ENCODE peak calls at places on chromosomes 1 and 21, in four cellular contexts. One of them, this sample, is unnamed.

GRCh38 chr1:89540406-89540970 is 15.9 kb downstream of the LRRC8B start:
- DNase-seq in AG04450: no peak
- DNase-seq in mammary epithelial cell: no peak
- DNase-seq in HL-60: no peak
- DNase-seq in this sample: no peak

GRCh38 chr1:18446751-18447150 is 34.0 kb upstream of the KLHDC7A start:
- DNase-seq in AG04450: no peak
- DNase-seq in mammary epithelial cell: no peak
- DNase-seq in HL-60: no peak
- DNase-seq in this sample: no peak

GRCh38 chr1:84300991-84301758 is at the start of gene SAMD13:
- DNase-seq in AG04450: peak
- DNase-seq in mammary epithelial cell: peak
- DNase-seq in HL-60: peak
- DNase-seq in this sample: no peak

GRCh38 chr1:186155594-186155993 is 219.5 kb downstream of the TPR start:
- DNase-seq in AG04450: peak
- DNase-seq in mammary epithelial cell: peak
- DNase-seq in HL-60: no peak
- DNase-seq in this sample: no peak

GRCh38 chr1:209937996-209938959 is at the start of gene SYT14:
- DNase-seq in AG04450: no peak
- DNase-seq in mammary epithelial cell: peak
- DNase-seq in HL-60: no peak
- DNase-seq in this sample: no peak

GRCh38 chr21:39669976-39670671 is 57.4 kb downstream of the B3GALT5 start:
- DNase-seq in AG04450: no peak
- DNase-seq in mammary epithelial cell: no peak
- DNase-seq in HL-60: no peak
- DNase-seq in this sample: no peak

GRCh38 chr1:84668185-84668584 is 22.1 kb downstream of the SSX2IP start:
- DNase-seq in AG04450: no peak
- DNase-seq in mammary epithelial cell: no peak
- DNase-seq in HL-60: no peak
- DNase-seq in this sample: no peak

GRCh38 chr1:185567006-185567405 is 167.2 kb upstream of the HMCN1 start:
- DNase-seq in AG04450: no peak
- DNase-seq in mammary epithelial cell: peak
- DNase-seq in HL-60: no peak
- DNase-seq in this sample: no peak

GRCh38 chr1:229434005-229434640 is at the start of gene ACTA1:
- DNase-seq in AG04450: no peak
- DNase-seq in mammary epithelial cell: no peak
- DNase-seq in HL-60: no peak
- DNase-seq in this sample: no peak

GRCh38 chr1:239943761-239944160 is 147.9 kb upstream of the FMN2 start:
- DNase-seq in AG04450: no peak
- DNase-seq in mammary epithelial cell: no peak
- DNase-seq in HL-60: no peak
- DNase-seq in this sample: no peak

GRCh38 chr1:28928306-28928987 is 14.1 kb downstream of the EPB41 start:
- DNase-seq in AG04450: no peak
- DNase-seq in mammary epithelial cell: no peak
- DNase-seq in HL-60: no peak
- DNase-seq in this sample: no peak

GRCh38 chr1:240663160-240663879 is 51.4 kb upstream of the GREM2 start:
- DNase-seq in AG04450: peak
- DNase-seq in mammary epithelial cell: no peak
- DNase-seq in HL-60: no peak
- DNase-seq in this sample: no peak

GRCh38 chr21:26041441-26042180 is 129.0 kb downstream of the APP start:
- DNase-seq in AG04450: no peak
- DNase-seq in mammary epithelial cell: peak
- DNase-seq in HL-60: no peak
- DNase-seq in this sample: no peak

GRCh38 chr21:42848932-42849758 is 30.2 kb downstream of the WDR4 start:
- DNase-seq in AG04450: no peak
- DNase-seq in mammary epithelial cell: no peak
- DNase-seq in HL-60: no peak
- DNase-seq in this sample: no peak

GRCh38 chr1:238546118-238546517 is 655.4 kb upstream of the ZP4 start:
- DNase-seq in AG04450: no peak
- DNase-seq in mammary epithelial cell: no peak
- DNase-seq in HL-60: no peak
- DNase-seq in this sample: no peak

GRCh38 chr21:41168391-41169257 is 664 bp downstream of the BACE2 start:
- DNase-seq in AG04450: no peak
- DNase-seq in mammary epithelial cell: peak
- DNase-seq in HL-60: no peak
- DNase-seq in this sample: no peak

GRCh38 chr1:164622057-164622840 is 63.3 kb downstream of the PBX1 start:
- DNase-seq in AG04450: no peak
- DNase-seq in mammary epithelial cell: no peak
- DNase-seq in HL-60: no peak
- DNase-seq in this sample: no peak

GRCh38 chr1:94922756-94923465 is 4.0 kb downstream of the CNN3 start:
- DNase-seq in AG04450: no peak
- DNase-seq in mammary epithelial cell: no peak
- DNase-seq in HL-60: no peak
- DNase-seq in this sample: no peak

GRCh38 chr1:155989242-155989991 is 11.1 kb upstream of the ARHGEF2 start:
- DNase-seq in AG04450: no peak
- DNase-seq in mammary epithelial cell: peak
- DNase-seq in HL-60: no peak
- DNase-seq in this sample: no peak

GRCh38 chr21:36419996-36420395 is 34.8 kb downstream of the CHAF1B start:
- DNase-seq in AG04450: peak
- DNase-seq in mammary epithelial cell: peak
- DNase-seq in HL-60: peak
- DNase-seq in this sample: peak

GRCh38 chr1:243730499-243731150 is 119.4 kb downstream of the AKT3 start:
- DNase-seq in AG04450: no peak
- DNase-seq in mammary epithelial cell: peak
- DNase-seq in HL-60: no peak
- DNase-seq in this sample: no peak

GRCh38 chr1:226135709-226136108 is 50.8 kb downstream of the ACBD3 start:
- DNase-seq in AG04450: no peak
- DNase-seq in mammary epithelial cell: no peak
- DNase-seq in HL-60: no peak
- DNase-seq in this sample: no peak

GRCh38 chr1:47191940-47192457 is 2.2 kb upstream of the PDZK1IP1 start:
- DNase-seq in AG04450: no peak
- DNase-seq in mammary epithelial cell: no peak
- DNase-seq in HL-60: no peak
- DNase-seq in this sample: no peak

GRCh38 chr1:110605901-110606783 is at the start of gene KCNA2:
- DNase-seq in AG04450: no peak
- DNase-seq in mammary epithelial cell: no peak
- DNase-seq in HL-60: no peak
- DNase-seq in this sample: no peak

GRCh38 chr21:45112371-45112770 is 38.0 kb downstream of the ADARB1 start:
- DNase-seq in AG04450: no peak
- DNase-seq in mammary epithelial cell: no peak
- DNase-seq in HL-60: no peak
- DNase-seq in this sample: no peak

GRCh38 chr1:248670003-248670402 is 14.7 kb upstream of the OR2T27 start:
- DNase-seq in AG04450: no peak
- DNase-seq in mammary epithelial cell: peak
- DNase-seq in HL-60: no peak
- DNase-seq in this sample: no peak

GRCh38 chr21:10521091-10521598 is at the start of gene TPTE:
- DNase-seq in AG04450: no peak
- DNase-seq in mammary epithelial cell: no peak
- DNase-seq in HL-60: no peak
- DNase-seq in this sample: no peak

GRCh38 chr1:18635070-18635577 is 4.5 kb downstream of the PAX7 start:
- DNase-seq in AG04450: no peak
- DNase-seq in mammary epithelial cell: no peak
- DNase-seq in HL-60: no peak
- DNase-seq in this sample: no peak

GRCh38 chr21:30443226-30443625 is 3.2 kb downstream of the KRTAP15-1 start:
- DNase-seq in AG04450: no peak
- DNase-seq in mammary epithelial cell: no peak
- DNase-seq in HL-60: no peak
- DNase-seq in this sample: no peak

GRCh38 chr1:210366767-210367166 is 38.1 kb downstream of the HHAT start:
- DNase-seq in AG04450: no peak
- DNase-seq in mammary epithelial cell: peak
- DNase-seq in HL-60: no peak
- DNase-seq in this sample: no peak

GRCh38 chr1:109201123-109201703 is 12.5 kb upstream of the SARS1 start:
- DNase-seq in AG04450: peak
- DNase-seq in mammary epithelial cell: peak
- DNase-seq in HL-60: no peak
- DNase-seq in this sample: no peak

GRCh38 chr1:178155478-178156255 is 61.8 kb downstream of the RASAL2 start:
- DNase-seq in AG04450: no peak
- DNase-seq in mammary epithelial cell: no peak
- DNase-seq in HL-60: no peak
- DNase-seq in this sample: no peak

GRCh38 chr1:17759114-17759513 is 4.0 kb downstream of the ACTL8 start:
- DNase-seq in AG04450: no peak
- DNase-seq in mammary epithelial cell: no peak
- DNase-seq in HL-60: peak
- DNase-seq in this sample: no peak

GRCh38 chr21:39537571-39537970 is 75.2 kb upstream of the B3GALT5 start:
- DNase-seq in AG04450: no peak
- DNase-seq in mammary epithelial cell: no peak
- DNase-seq in HL-60: no peak
- DNase-seq in this sample: no peak

GRCh38 chr1:103107696-103108524 is at the start of gene COL11A1:
- DNase-seq in AG04450: no peak
- DNase-seq in mammary epithelial cell: no peak
- DNase-seq in HL-60: no peak
- DNase-seq in this sample: no peak

GRCh38 chr1:147757015-147757990 is 3.1 kb downstream of the GJA5 start:
- DNase-seq in AG04450: no peak
- DNase-seq in mammary epithelial cell: peak
- DNase-seq in HL-60: no peak
- DNase-seq in this sample: no peak

GRCh38 chr1:147756336-147756735 is 4.1 kb downstream of the GJA5 start:
- DNase-seq in AG04450: no peak
- DNase-seq in mammary epithelial cell: peak
- DNase-seq in HL-60: no peak
- DNase-seq in this sample: no peak

GRCh38 chr1:147762233-147763024 is 2.0 kb upstream of the GJA5 start:
- DNase-seq in AG04450: no peak
- DNase-seq in mammary epithelial cell: no peak
- DNase-seq in HL-60: no peak
- DNase-seq in this sample: peak

GRCh38 chr1:147760481-147761260 is at the start of gene GJA5:
- DNase-seq in AG04450: no peak
- DNase-seq in mammary epithelial cell: peak
- DNase-seq in HL-60: no peak
- DNase-seq in this sample: no peak

DNA sequence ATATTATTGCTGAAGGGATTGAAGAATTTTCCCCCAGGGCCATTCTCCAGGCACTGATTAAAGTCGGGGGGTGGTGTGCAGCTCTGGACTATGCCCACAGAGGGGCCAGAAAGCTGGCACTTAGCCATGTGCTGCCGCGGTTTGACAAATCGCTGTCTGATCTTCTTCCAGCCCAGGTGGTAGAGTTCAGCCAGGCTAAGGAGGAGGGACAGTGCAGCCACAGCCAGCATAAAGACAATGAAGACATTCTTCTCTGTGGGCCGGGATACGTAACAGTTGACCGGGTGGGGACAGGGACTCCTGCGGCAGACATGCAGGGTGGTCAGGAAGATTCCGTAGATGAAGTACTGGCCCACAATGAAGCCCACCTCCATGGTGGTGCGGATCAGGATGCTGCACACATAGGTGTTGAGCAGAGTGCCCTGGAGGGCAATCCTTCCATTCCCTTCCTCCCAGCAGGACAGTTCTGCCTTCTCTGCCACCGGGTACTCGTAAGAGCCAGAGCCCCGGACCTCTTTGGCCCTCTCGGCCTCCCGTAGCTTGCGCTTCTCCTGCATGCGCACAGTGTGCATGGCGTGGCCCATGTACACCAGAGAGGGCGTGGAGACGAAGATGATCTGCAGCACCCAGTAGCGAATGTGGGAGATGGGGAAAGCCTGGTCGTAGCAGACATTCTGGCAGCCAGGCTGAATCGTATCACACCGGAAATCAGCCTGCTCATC is 1.9 kb downstream of the GJA5 start:
- DNase-seq in AG04450: no peak
- DNase-seq in mammary epithelial cell: peak
- DNase-seq in HL-60: no peak
- DNase-seq in this sample: no peak
- H3K4me3 ChIP-seq in AG04450: no peak
- H3K4me3 ChIP-seq in mammary epithelial cell: no peak
- H3K4me3 ChIP-seq in HL-60: no peak
- H3K4me3 ChIP-seq in this sample: no peak

DNA sequence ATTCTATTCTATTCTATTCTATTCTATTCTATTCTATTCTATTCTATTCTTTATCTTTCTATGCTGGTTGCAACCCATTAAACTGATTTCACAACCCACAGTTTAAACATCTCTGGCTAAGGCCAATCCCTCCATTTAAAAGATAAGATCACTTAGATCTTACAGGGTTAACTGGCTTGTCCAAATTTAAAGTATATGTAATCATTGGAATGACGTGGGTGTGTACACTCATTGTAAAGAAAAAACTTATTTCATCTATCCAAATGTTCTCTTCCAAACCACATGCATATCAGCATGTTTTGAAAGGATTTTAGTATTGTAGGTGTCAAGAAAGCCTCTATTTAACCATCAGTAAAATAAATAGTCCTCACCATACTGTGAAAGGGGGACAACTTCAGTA is 299.6 kb upstream of the RUNX1 start:
- DNase-seq in AG04450: no peak
- DNase-seq in mammary epithelial cell: peak
- DNase-seq in HL-60: no peak
- DNase-seq in this sample: no peak
- TF ChIP-seq CTCF in AG04450: no peak
- TF ChIP-seq CTCF in mammary epithelial cell: no peak
- TF ChIP-seq CTCF in HL-60: no peak
- TF ChIP-seq CTCF in this sample: no peak

GRCh38 chr1:3688356-3688755 is 36.0 kb downstream of the TP73 start:
- DNase-seq in AG04450: no peak
- DNase-seq in mammary epithelial cell: no peak
- DNase-seq in HL-60: no peak
- DNase-seq in this sample: no peak
- H3K4me3 ChIP-seq in AG04450: no peak
- H3K4me3 ChIP-seq in mammary epithelial cell: no peak
- H3K4me3 ChIP-seq in HL-60: no peak
- H3K4me3 ChIP-seq in this sample: no peak

GRCh38 chr1:31458287-31458896 is 45.4 kb downstream of the SERINC2 start:
- DNase-seq in AG04450: no peak
- DNase-seq in mammary epithelial cell: no peak
- DNase-seq in HL-60: no peak
- DNase-seq in this sample: no peak

GRCh38 chr1:31460027-31460426 is 47.0 kb downstream of the SERINC2 start:
- DNase-seq in AG04450: no peak
- DNase-seq in mammary epithelial cell: no peak
- DNase-seq in HL-60: no peak
- DNase-seq in this sample: no peak
- TF ChIP-seq CTCF in AG04450: peak
- TF ChIP-seq CTCF in mammary epithelial cell: peak
- TF ChIP-seq CTCF in HL-60: no peak
- TF ChIP-seq CTCF in this sample: no peak

GRCh38 chr1:51661081-51661518 is 44.2 kb downstream of the OSBPL9 start:
- DNase-seq in AG04450: peak
- DNase-seq in mammary epithelial cell: peak
- DNase-seq in HL-60: no peak
- DNase-seq in this sample: no peak
- H3K4me3 ChIP-seq in AG04450: no peak
- H3K4me3 ChIP-seq in mammary epithelial cell: peak
- H3K4me3 ChIP-seq in HL-60: no peak
- H3K4me3 ChIP-seq in this sample: no peak